ENCODE peak calls at places on chromosomes 11 and 22, in eight cellular contexts. R, A, M, D, Z, U, C and K are unnamed samples.

GRCh38 chr11:130441726-130442125 is 6.7 kb upstream of the ADAMTS15 start:
- DNase-seq in R (no peak), A (no peak), M (no peak), D (no peak), Z (no peak), U (no peak), C (no peak), K (no peak)

GRCh38 chr22:49892226-49892899 is 25.9 kb downstream of the ALG12 start:
- DNase-seq in R (no peak), A (no peak), M (no peak), D (peak; percentile 57), Z (no peak), U (no peak), C (peak; percentile 66), K (no peak)

GRCh38 chr11:47331454-47332302 is 20.8 kb downstream of the MYBPC3 start:
- DNase-seq in R (no peak), A (no peak), M (no peak), D (no peak), Z (no peak), U (no peak), C (no peak), K (no peak)

GRCh38 chr11:64337538-64338249 is 2.3 kb upstream of the CCDC88B start:
- DNase-seq in R (no peak), A (no peak), M (no peak), D (no peak), Z (no peak), U (no peak), C (no peak), K (no peak)

GRCh38 chr11:6232899-6233298 is 1.5 kb downstream of the FHIP1B start:
- DNase-seq in R (no peak), A (no peak), M (no peak), D (no peak), Z (no peak), U (no peak), C (no peak), K (no peak)

GRCh38 chr11:125402436-125402835 is 93.6 kb downstream of the FEZ1 start:
- DNase-seq in R (no peak), A (no peak), M (no peak), D (no peak), Z (no peak), U (no peak), C (no peak), K (no peak)

GRCh38 chr11:36034572-36035331 is 90.9 kb downstream of the LDLRAD3 start:
- DNase-seq in R (no peak), A (no peak), M (no peak), D (no peak), Z (no peak), U (no peak), C (no peak), K (no peak)

GRCh38 chr11:126990716-126991480 is 9.7 kb downstream of the KIRREL3 start:
- DNase-seq in R (no peak), A (no peak), M (no peak), D (no peak), Z (no peak), U (no peak), C (no peak), K (no peak)

GRCh38 chr11:46271875-46272815 is 5.3 kb upstream of the CREB3L1 start:
- DNase-seq in R (no peak), A (no peak), M (no peak), D (no peak), Z (no peak), U (no peak), C (no peak), K (no peak)

GRCh38 chr11:71286701-71287643 is 34.6 kb upstream of the SHANK2 start:
- DNase-seq in R (no peak), A (no peak), M (no peak), D (peak; percentile 91), Z (peak; percentile 45), U (no peak), C (no peak), K (no peak)

GRCh38 chr11:47591764-47592163 is 2.4 kb downstream of the C1QTNF4 start:
- DNase-seq in R (no peak), A (no peak), M (no peak), D (no peak), Z (no peak), U (no peak), C (no peak), K (no peak)

GRCh38 chr11:14446701-14447169 is 52.9 kb downstream of the COPB1 start:
- DNase-seq in R (no peak), A (no peak), M (no peak), D (no peak), Z (no peak), U (no peak), C (no peak), K (no peak)

GRCh38 chr11:2769409-2769778 is 69.6 kb upstream of the KCNQ1OT1 start:
- DNase-seq in R (no peak), A (no peak), M (no peak), D (no peak), Z (peak; percentile 14), U (peak; percentile 4), C (no peak), K (peak; percentile 16)

GRCh38 chr11:56693428-56693827 is 5.5 kb upstream of the OR9G1 start:
- DNase-seq in R (no peak), A (no peak), M (no peak), D (no peak), Z (no peak), U (no peak), C (no peak), K (no peak)

GRCh38 chr11:56688554-56688953 is 10.3 kb upstream of the OR9G1 start:
- DNase-seq in R (no peak), A (no peak), M (no peak), D (no peak), Z (no peak), U (no peak), C (no peak), K (no peak)
- H3K27ac ChIP-seq in R (no peak overlapping the region), A (no peak overlapping the region), M (no peak overlapping the region), D (no peak overlapping the region), Z (no peak overlapping the region), U (no peak overlapping the region), C (no peak overlapping the region), K (no peak overlapping the region)

GRCh38 chr22:37887610-37888378 is 18.3 kb upstream of the MICALL1 start:
- DNase-seq in R (no peak), A (peak; percentile 53), M (peak; percentile 88), D (peak; percentile 93), Z (no peak), U (peak; percentile 69), C (no peak), K (peak; percentile 60)
- TF ChIP-seq CTCF in R (peak; percentile 44), A (peak; percentile 78), M (peak; percentile 75), D (peak; percentile 60), Z (peak; percentile 24), U (no peak), C (peak; percentile 64), K (peak; percentile 44)

DNA sequence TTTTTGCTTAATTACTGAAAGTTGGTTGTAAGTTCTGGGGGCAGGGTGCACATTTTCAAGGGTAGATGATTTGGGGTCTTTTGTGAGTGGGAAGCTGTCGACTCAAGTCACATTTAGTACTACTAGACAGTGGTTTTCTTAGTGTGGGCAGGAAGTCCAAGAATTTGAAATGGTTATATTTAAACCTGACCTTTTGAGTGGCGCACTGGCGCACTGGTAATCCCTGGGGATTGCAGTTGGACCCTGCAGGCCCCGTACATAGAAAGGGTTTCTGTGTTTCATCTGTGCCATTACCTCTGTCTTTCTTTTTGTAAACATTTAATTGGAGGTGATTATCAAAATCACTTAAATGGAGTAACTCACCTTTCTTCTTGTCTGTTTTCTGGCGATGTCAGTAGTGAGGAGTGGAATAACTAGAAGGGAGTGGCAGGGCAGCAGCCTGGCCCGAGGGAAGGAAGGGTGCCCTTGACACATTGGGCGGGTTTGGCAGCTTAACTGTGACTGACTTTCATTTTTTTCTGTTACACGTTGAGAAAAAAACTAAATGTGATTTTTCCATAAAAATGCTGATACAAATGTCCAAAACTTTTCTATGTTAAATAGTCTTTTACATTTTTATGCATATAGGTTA is 101.8 kb upstream of the GAL start:
- DNase-seq in R (no peak), A (no peak), M (no peak), D (no peak), Z (no peak), U (no peak), C (peak; percentile 17), K (no peak)
- H3K36me3 ChIP-seq in R (peaks cover 43% of the 10 kb centered on the region), A (peaks cover 40% of the 10 kb centered on the region), M (no peaks in the 10 kb centered on the region), D (no peaks in the 10 kb centered on the region), Z (peaks cover 61% of the 10 kb centered on the region), U (no peaks in the 10 kb centered on the region), C (peaks cover 50% of the 10 kb centered on the region), K (no peaks in the 10 kb centered on the region)

DNA sequence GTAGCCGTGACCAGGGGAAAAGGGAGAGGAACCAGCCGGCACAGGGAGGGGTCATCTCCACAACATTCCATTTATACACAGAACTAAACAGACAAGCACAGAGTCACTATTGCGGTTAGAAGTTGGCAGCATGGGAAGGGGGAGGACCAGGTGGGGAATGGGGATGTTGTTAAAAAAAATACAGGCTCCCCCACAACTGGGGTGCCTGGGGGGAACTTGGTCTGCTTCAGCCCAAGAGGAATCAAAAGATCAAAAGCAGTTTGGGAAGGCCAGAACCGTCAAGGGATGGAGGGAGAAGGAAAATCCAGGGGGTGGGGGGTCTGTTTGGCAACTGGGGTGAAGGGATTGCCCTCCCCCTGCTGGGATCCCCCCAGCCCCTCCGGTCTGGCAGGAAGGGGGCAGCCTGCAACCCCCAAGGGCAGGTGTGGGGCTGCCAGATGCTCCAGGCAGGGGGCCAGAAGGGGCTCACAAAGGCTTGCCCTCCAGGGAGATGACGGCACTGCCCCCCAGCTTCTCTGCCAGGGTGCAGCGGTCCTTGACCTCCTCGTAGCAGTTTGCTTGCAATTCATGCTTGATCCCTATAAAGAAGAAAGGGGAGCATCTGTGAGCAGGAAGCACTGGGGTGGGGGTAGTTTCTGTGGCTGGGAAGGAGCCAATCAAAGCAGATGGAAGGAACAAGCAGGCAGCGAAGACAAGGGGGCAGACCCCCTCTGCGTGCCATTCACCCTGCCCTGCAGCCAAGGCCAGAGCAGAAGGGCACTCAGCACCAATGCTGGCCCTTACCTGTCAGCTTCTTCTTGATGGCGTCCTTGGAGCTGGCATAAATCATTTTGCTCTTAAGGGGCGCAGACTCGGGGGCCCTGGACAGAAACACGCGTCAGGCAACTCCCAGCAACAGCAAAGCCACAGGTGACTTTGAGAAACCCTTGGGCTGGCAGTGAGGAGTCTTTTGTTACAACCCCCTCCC is 2.8 kb downstream of the CFL1 start:
- DNase-seq in R (no peak), A (no peak), M (no peak), D (no peak), Z (no peak), U (peak; percentile 19), C (no peak), K (no peak)
- H3K27ac ChIP-seq in R (no peak overlapping the region), A (no peak overlapping the region), M (no peak overlapping the region), D (no peak overlapping the region), Z (peak overlapping the region; percentile 98), U (no peak overlapping the region), C (no peak overlapping the region), K (no peak overlapping the region)